ENCODE peak calls at places on chromosomes 2 and 18, in four cellular contexts. C is NCI-H1417, E is naive B cell, W is NCI-H1436. B is an unnamed sample.

GRCh38 chr2:28979576-28980366 is 1.3 kb upstream of the TOGARAM2 start:
- DNase-seq in W (no peak), E (no peak), C (no peak), B (no peak)

GRCh38 chr2:241163601-241164118 is 13.4 kb downstream of the PPP1R7 start:
- DNase-seq in E (no peak), C (no peak), W (no peak), B (no peak)

GRCh38 chr18:53375641-53376040 is 848.8 kb downstream of the MBD2 start:
- DNase-seq in C (peak), W (no peak), E (no peak), B (no peak)

GRCh38 chr18:63971320-63972071 is 1.6 kb downstream of the SERPINB8 start:
- DNase-seq in W (no peak), C (no peak), E (no peak), B (no peak)

GRCh38 chr2:152336854-152337510 is 2.0 kb downstream of the FMNL2 start:
- DNase-seq in E (no peak), C (no peak), W (no peak), B (no peak)

GRCh38 chr2:141570474-141571131 is 560.2 kb downstream of the LRP1B start:
- DNase-seq in E (no peak), W (no peak), C (no peak), B (no peak)

GRCh38 chr2:235978022-235978421 is 190.2 kb downstream of the GBX2 start:
- DNase-seq in C (no peak), W (no peak), E (no peak), B (no peak)

GRCh38 chr2:66929632-66930385 is 467.3 kb upstream of the ETAA1 start:
- DNase-seq in E (no peak), W (no peak), C (no peak), B (peak)

GRCh38 chr18:43935051-43935412 is 657.7 kb upstream of the SYT4 start:
- DNase-seq in W (no peak), E (no peak), C (no peak), B (peak)

GRCh38 chr18:60024857-60025256 is 125.1 kb downstream of the PMAIP1 start:
- DNase-seq in E (no peak), W (no peak), C (no peak), B (no peak)

GRCh38 chr18:7104649-7105048 is 12.9 kb downstream of the LAMA1 start:
- DNase-seq in W (no peak), E (no peak), C (no peak), B (no peak)

GRCh38 chr2:10240911-10241610 is 61.6 kb upstream of the HPCAL1 start:
- DNase-seq in C (no peak), E (no peak), W (no peak), B (no peak)

GRCh38 chr18:79598046-79598884 is 81.3 kb upstream of the CTDP1 start:
- DNase-seq in C (peak), W (no peak), E (no peak), B (no peak)

GRCh38 chr2:147456729-147457128 is 388.1 kb upstream of the ACVR2A start:
- DNase-seq in C (peak), W (peak), E (no peak), B (no peak)

GRCh38 chr2:42054657-42055430 is 7.0 kb downstream of the PKDCC start:
- DNase-seq in E (no peak), C (no peak), W (no peak), B (no peak)

GRCh38 chr2:192060161-192060560 is 134.6 kb downstream of the TMEFF2 start:
- DNase-seq in W (no peak), C (no peak), E (no peak), B (no peak)

GRCh38 chr18:63237486-63237885 is 82.1 kb downstream of the BCL2 start:
- DNase-seq in E (no peak), C (no peak), W (no peak), B (no peak)

GRCh38 chr2:151616760-151617339 is 117.4 kb downstream of the NEB start:
- DNase-seq in E (no peak), C (no peak), W (no peak), B (peak)

GRCh38 chr18:36770315-36770946 is 58.4 kb downstream of the TPGS2 start:
- DNase-seq in C (no peak), E (no peak), W (no peak), B (no peak)